ENCODE peak calls at places on chromosomes 13 and 19, in five cellular contexts. X is WTC11, F is GM12878, M is HepG2, Q is K562. Y is an unnamed sample.
A peak's percentile ranks its signal among the peaks of the same experiment; 100 is the strongest.

GRCh38 chr19:49676136-49676689 is 858 bp upstream of the PRMT1 start:
- DNase-seq in X (peak; percentile 73), F (peak; percentile 84), M (peak; percentile 80), Q (peak; percentile 86), Y (peak; percentile 99)

GRCh38 chr19:4878491-4878968 is 11.1 kb upstream of the PLIN3 start:
- DNase-seq in X (peak; percentile 38), F (no peak), M (no peak), Q (no peak), Y (no peak)

GRCh38 chr13:47798906-47799305 is 202.2 kb downstream of the SUCLA2 start:
- DNase-seq in X (no peak), F (no peak), M (peak; percentile 8), Q (no peak), Y (no peak)

GRCh38 chr19:1407662-1408299 is 395 bp downstream of the DAZAP1 start:
- DNase-seq in X (no peak), F (no peak), M (no peak), Q (peak; percentile 58), Y (no peak)

GRCh38 chr19:17951151-17952040 is 15.5 kb upstream of the KCNN1 start:
- DNase-seq in X (peak; percentile 39), F (no peak), M (no peak), Q (peak; percentile 20), Y (no peak)

GRCh38 chr13:101868585-101869469 is 416.4 kb downstream of the ITGBL1 start:
- DNase-seq in X (no peak), F (no peak), M (no peak), Q (no peak), Y (no peak)

GRCh38 chr13:83532809-83533208 is 349.5 kb downstream of the SLITRK1 start:
- DNase-seq in X (no peak), F (no peak), M (no peak), Q (no peak), Y (no peak)

GRCh38 chr13:66994097-66994496 is 236.0 kb downstream of the PCDH9 start:
- DNase-seq in X (peak; percentile 83), F (no peak), M (peak; percentile 38), Q (peak; percentile 62), Y (peak; percentile 91)

GRCh38 chr13:29582171-29582570 is 13.3 kb downstream of the SLC7A1 start:
- DNase-seq in X (no peak), F (no peak), M (no peak), Q (peak; percentile 58), Y (no peak)

GRCh38 chr19:3320354-3320670 is 46.1 kb upstream of the NFIC start:
- DNase-seq in X (no peak), F (no peak), M (no peak), Q (no peak), Y (no peak)

GRCh38 chr13:36736119-36736726 is 62.4 kb downstream of the SERTM1 start:
- DNase-seq in X (peak; percentile 24), F (no peak), M (peak; percentile 35), Q (peak; percentile 30), Y (peak; percentile 8)

GRCh38 chr13:47005761-47006414 is 109.0 kb upstream of the HTR2A start:
- DNase-seq in X (no peak), F (no peak), M (no peak), Q (no peak), Y (no peak)

GRCh38 chr19:13190781-13191540 is 40.8 kb downstream of the IER2 start:
- DNase-seq in X (no peak), F (no peak), M (peak; percentile 90), Q (peak; percentile 53), Y (no peak)

GRCh38 chr13:24747248-24748151 is 16.5 kb upstream of the RNF17 start:
- DNase-seq in X (peak; percentile 61), F (no peak), M (no peak), Q (no peak), Y (peak; percentile 41)

GRCh38 chr13:75792526-75793187 is 156.5 kb downstream of the LMO7 start:
- DNase-seq in X (no peak), F (no peak), M (peak; percentile 95), Q (no peak), Y (peak; percentile 23)

GRCh38 chr13:82698383-82698782 is 1183.9 kb downstream of the SLITRK1 start:
- DNase-seq in X (no peak), F (no peak), M (no peak), Q (no peak), Y (no peak)

GRCh38 chr13:24995225-24995804 is 100.6 kb upstream of the PABPC3 start:
- DNase-seq in X (peak; percentile 65), F (no peak), M (peak; percentile 75), Q (peak; percentile 66), Y (peak; percentile 56)

GRCh38 chr19:45235485-45235884 is 9.7 kb downstream of the EXOC3L2 start:
- DNase-seq in X (no peak), F (no peak), M (no peak), Q (no peak), Y (no peak)

GRCh38 chr19:10106100-10106936 is at the start of gene PPAN:
- DNase-seq in X (peak; percentile 98), F (peak; percentile 93), M (peak; percentile 95), Q (peak; percentile 100), Y (peak; percentile 93)

GRCh38 chr13:98222081-98222554 is 45.0 kb upstream of the RNF113B start:
- DNase-seq in X (no peak), F (no peak), M (no peak), Q (no peak), Y (no peak)

DNA sequence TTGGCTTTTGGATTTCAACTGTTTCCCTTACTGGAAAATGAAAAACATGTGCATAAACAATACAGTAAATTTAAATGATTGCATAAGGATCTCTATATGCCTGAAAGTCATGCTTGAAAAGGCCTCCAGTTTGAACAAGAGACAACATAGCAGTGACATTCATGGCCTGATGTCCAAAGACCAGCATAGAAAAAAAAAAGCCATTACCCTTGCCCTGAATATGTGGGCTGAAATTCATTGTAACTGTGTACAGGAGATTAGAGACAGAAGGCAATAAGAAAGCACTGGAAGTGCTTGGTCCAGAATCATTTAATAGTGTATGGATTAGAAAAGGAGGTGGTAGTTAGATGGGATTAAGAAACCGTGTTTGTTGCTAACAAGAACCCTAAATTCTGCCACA is 15.4 kb downstream of the MIR17HG start:
- DNase-seq in X (no peak), F (no peak), M (peak; percentile 71), Q (no peak), Y (no peak)
- TF ChIP-seq ESRRA in X (no peak), F (no peak), M (no peak), Q (no peak), Y (no peak)

GRCh38 chr19:34961775-34962174 is 2.3 kb downstream of the ZNF792 start:
- DNase-seq in X (no peak), F (no peak), M (no peak), Q (no peak), Y (no peak)
- TF ChIP-seq ESRRA in X (no peak), F (no peak), M (no peak), Q (no peak), Y (no peak)

GRCh38 chr13:73162912-73163911 is 104.4 kb downstream of the KLF5 start:
- DNase-seq in X (no peak), F (no peak), M (peak; percentile 12), Q (no peak), Y (peak; percentile 60)
- TF ChIP-seq ESRRA in X (no peak), F (no peak), M (no peak), Q (no peak), Y (no peak)

GRCh38 chr13:49302817-49303216 is 55.1 kb downstream of the CDADC1 start:
- DNase-seq in X (no peak), F (no peak), M (no peak), Q (no peak), Y (no peak)

GRCh38 chr13:49302222-49302621 is 54.5 kb downstream of the CDADC1 start:
- DNase-seq in X (no peak), F (no peak), M (no peak), Q (no peak), Y (no peak)

GRCh38 chr13:49304763-49305695 is 57.3 kb downstream of the CDADC1 start:
- DNase-seq in X (no peak), F (no peak), M (no peak), Q (no peak), Y (no peak)

GRCh38 chr13:49304356-49304755 is 56.6 kb downstream of the CDADC1 start:
- DNase-seq in X (no peak), F (no peak), M (no peak), Q (no peak), Y (no peak)

DNA sequence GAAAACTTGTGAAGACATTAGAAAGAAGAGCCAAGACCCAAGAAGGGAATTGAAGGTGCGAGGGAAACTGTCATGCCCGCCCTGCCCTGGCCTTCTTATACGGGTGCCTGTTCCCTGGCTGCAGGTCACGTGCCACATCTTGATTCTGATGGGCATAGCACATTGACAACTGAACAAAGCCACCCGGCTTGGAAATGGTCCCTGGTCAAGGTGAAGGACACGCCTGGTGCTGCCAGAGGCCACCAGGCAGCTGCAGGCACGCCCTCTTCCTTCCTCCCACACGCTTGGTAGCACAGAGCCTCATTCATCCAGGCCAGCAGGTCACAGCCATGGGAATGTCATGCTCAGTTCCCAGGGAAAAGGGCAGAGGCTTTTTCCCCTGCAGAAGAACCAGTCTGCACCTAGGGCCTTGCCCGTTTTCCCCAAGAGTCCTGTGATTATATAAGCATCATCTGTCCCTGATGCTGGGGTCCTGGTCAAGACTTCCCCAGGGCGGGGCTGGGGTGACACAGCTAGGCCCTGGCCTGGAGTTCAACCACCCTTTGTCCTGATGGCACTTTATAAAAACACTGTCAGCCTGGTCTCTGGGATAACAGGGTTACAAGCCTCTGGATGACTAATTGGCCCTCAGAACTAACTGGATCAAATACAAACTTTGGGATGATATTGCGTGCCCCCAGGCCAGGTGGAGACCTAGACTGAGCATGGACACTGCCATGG is 56.0 kb downstream of the CDADC1 start:
- DNase-seq in X (no peak), F (no peak), M (peak; percentile 86), Q (no peak), Y (no peak)
- TF ChIP-seq ESRRA in X (no peak), F (no peak), M (no peak), Q (no peak), Y (no peak)

GRCh38 chr19:35268546-35269424 is at the start of gene USF2:
- DNase-seq in X (peak; percentile 56), F (no peak), M (peak; percentile 72), Q (peak; percentile 88), Y (peak; percentile 93)

GRCh38 chr19:35265126-35265995 is 3.4 kb upstream of the USF2 start:
- DNase-seq in X (peak; percentile 8), F (no peak), M (no peak), Q (no peak), Y (no peak)

GRCh38 chr19:35266149-35266903 is 2.4 kb upstream of the USF2 start:
- DNase-seq in X (no peak), F (no peak), M (no peak), Q (no peak), Y (no peak)

GRCh38 chr19:35267818-35268545 is 780 bp upstream of the USF2 start:
- DNase-seq in X (peak; percentile 67), F (no peak), M (no peak), Q (peak; percentile 97), Y (peak; percentile 99)

GRCh38 chr19:35266904-35267817 is 1.6 kb upstream of the USF2 start:
- DNase-seq in X (peak; percentile 42), F (no peak), M (no peak), Q (peak; percentile 44), Y (peak; percentile 82)
- TF ChIP-seq ESRRA in X (no peak), F (no peak), M (no peak), Q (no peak), Y (no peak)

DNA sequence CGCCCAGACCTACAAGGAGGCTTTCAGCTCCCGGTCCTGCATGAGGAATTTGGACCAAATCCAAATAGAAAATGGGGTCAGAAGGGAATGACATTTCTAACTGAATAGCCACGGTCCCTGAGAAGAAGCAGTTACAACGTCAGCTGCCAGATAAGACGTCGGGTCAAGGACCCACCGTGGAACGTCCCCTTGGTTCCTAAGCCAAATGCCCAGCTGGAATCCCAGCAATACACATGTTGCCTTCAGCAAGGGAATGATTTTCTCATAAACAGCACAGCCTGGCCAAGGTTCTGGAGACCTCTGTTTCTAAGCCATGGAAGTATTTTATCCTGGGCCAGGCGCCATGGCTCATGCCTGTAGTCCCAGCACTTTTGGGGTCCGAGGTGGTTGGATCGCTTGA is 109.1 kb upstream of the PEG3 start:
- DNase-seq in X (no peak), F (no peak), M (no peak), Q (no peak), Y (no peak)
- TF ChIP-seq ESRRA in X (no peak), F (no peak), M (no peak), Q (no peak), Y (no peak)

Y was measured in A549.